ENCODE peak calls at places on chromosomes 12 and 14, in ten cellular contexts. O is AG10803, H is adrenal gland, J is aorta, Z is MM.1S, M is AG09309, E is kidney, B is OCI-LY7, R is iPS DF 6.9, W is Peyer's patch. U is an unnamed sample.

GRCh38 chr12:100128509-100128908 is 14.2 kb downstream of the BLTP3B start:
- DNase-seq in O (peak; percentile 70), H (peak; percentile 31), J (peak; percentile 55), Z (no peak), M (no peak), E (no peak), B (no peak), R (no peak), W (no peak), U (no peak)

GRCh38 chr14:53509227-53509822 is 356.2 kb upstream of the DDHD1 start:
- DNase-seq in O (peak; percentile 53), H (no peak), J (peak; percentile 61), Z (no peak), M (no peak), E (no peak), B (no peak), R (no peak), W (no peak), U (no peak)

GRCh38 chr12:20189767-20190166 is 178.6 kb upstream of the PDE3A start:
- DNase-seq in O (no peak), H (no peak), J (no peak), Z (no peak), M (no peak), E (no peak), B (no peak), R (no peak), W (no peak), U (no peak)

GRCh38 chr12:48486261-48486660 is 4.0 kb downstream of the C12orf54 start:
- DNase-seq in O (no peak), H (no peak), J (no peak), Z (no peak), M (no peak), E (no peak), B (no peak), R (no peak), W (no peak), U (no peak)

GRCh38 chr12:7190268-7191055 is 976 bp downstream of the PEX5 start:
- DNase-seq in O (peak; percentile 20), H (peak; percentile 56), J (peak; percentile 66), Z (no peak), M (no peak), E (peak; percentile 84), B (peak; percentile 65), R (no peak), W (no peak), U (peak; percentile 55)

GRCh38 chr14:58272589-58273372 is 25.6 kb upstream of the ARID4A start:
- DNase-seq in O (peak; percentile 22), H (no peak), J (no peak), Z (no peak), M (no peak), E (no peak), B (peak; percentile 13), R (peak; percentile 4), W (no peak), U (peak; percentile 24)

GRCh38 chr14:72291908-72292688 is 359.9 kb downstream of the RGS6 start:
- DNase-seq in O (peak; percentile 40), H (peak; percentile 10), J (no peak), Z (peak; percentile 23), M (peak; percentile 41), E (no peak), B (peak; percentile 20), R (peak; percentile 25), W (no peak), U (peak; percentile 54)

GRCh38 chr12:62912644-62913043 is 22.3 kb downstream of the PPM1H start:
- DNase-seq in O (no peak), H (no peak), J (no peak), Z (no peak), M (no peak), E (no peak), B (no peak), R (no peak), W (no peak), U (no peak)

GRCh38 chr14:65422093-65422834 is 9.7 kb downstream of the FUT8 start:
- DNase-seq in O (no peak), H (no peak), J (no peak), Z (no peak), M (no peak), E (no peak), B (no peak), R (no peak), W (no peak), U (no peak)

GRCh38 chr12:45232771-45233372 is 17.0 kb downstream of the ANO6 start:
- DNase-seq in O (peak; percentile 95), H (peak; percentile 87), J (peak; percentile 81), Z (no peak), M (peak; percentile 87), E (no peak), B (no peak), R (no peak), W (no peak), U (no peak)

GRCh38 chr12:116274552-116275375 is 2.7 kb downstream of the MED13L start:
- DNase-seq in O (no peak), H (no peak), J (no peak), Z (no peak), M (no peak), E (no peak), B (no peak), R (no peak), W (no peak), U (no peak)

GRCh38 chr14:60090864-60091519 is 731 bp upstream of the PCNX4 start:
- DNase-seq in O (peak; percentile 69), H (peak; percentile 65), J (peak; percentile 52), Z (peak; percentile 20), M (no peak), E (no peak), B (peak; percentile 50), R (no peak), W (peak; percentile 28), U (peak; percentile 37)

GRCh38 chr14:74333909-74334308 is 14.4 kb upstream of the VRTN start:
- DNase-seq in O (peak; percentile 95), H (no peak), J (no peak), Z (no peak), M (peak; percentile 70), E (no peak), B (no peak), R (no peak), W (no peak), U (peak; percentile 7)

DNA sequence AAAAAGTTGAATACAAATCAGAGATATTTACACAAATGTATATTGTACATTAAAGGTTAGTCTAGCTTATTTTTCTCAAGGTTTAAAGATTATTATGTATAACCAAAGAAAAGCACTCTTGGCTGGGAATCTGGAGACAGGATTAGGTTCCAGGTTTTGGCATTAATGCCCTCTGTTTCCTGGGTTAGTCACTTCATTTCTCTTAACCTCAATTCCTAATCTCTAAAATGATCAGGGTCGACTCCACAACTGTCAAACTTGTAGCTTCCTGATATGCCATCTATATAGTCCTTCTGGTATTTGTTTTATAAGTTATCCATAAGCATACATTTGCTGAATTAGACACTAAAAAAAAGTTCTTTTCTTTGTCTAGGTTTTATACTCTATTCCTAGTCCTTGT is 2.6 kb downstream of the ITPR2 start:
- DNase-seq in O (no peak), H (no peak), J (no peak), Z (no peak), M (no peak), E (no peak), B (no peak), R (no peak), W (no peak), U (no peak)
- H3K4me3 ChIP-seq in O (no peak overlapping the region), H (no peak overlapping the region), J (no peak overlapping the region), Z (no peak overlapping the region), M (no peak overlapping the region), E (peak overlapping the region; percentile 76), B (peak overlapping the region; percentile 59), R (no peak overlapping the region), W (no peak overlapping the region), U (no peak overlapping the region)

DNA sequence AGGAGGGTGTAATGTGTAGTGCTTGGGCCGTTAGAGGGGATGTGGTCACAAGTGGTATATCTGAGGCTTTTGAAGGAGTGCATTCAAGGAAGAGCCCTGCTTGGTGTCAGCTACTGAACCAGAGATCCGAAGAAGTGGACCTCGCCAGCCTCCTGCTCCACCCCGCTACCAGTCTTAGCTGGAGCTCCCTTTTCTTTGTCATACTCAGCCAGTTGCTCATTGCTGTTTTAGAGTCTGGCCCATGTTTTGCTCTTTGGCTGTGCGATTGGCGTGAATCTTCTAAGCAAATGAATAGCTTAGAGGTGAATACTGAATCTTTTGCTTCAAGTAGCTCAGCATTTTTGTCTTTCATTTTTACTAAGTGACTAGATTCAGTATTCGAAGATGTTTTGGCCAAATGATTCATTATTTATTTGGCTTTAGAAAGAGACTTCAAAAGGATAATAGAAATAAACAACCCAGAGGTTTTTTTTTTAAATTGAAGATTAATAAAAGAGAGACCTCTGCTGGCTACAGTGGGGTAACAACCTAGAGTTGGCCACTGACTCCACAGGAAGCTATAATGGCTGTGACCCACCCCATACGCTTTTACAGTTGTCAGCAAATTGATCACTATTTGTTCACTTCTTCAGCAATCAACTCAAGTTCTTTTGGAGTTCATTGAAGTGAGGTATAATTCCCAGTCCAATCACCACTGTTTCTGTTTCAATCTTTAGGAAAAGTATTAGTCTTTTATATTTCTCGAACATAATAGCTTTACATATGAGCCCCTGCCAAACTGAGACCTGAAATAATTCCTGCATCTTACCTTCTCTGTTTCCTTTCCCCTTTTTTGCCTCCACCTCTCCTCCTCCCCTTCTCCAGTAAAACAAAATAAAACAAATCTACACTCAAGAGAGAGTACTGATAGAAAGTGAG is 19.9 kb downstream of the CDKN1B start:
- DNase-seq in O (peak; percentile 76), H (no peak), J (no peak), Z (peak; percentile 56), M (no peak), E (no peak), B (peak; percentile 70), R (no peak), W (peak; percentile 53), U (peak; percentile 78)
- H3K4me3 ChIP-seq in O (peak overlapping the region; percentile 42), H (no peak overlapping the region), J (no peak overlapping the region), Z (peak overlapping the region; percentile 7), M (peak overlapping the region; percentile 28), E (no peak overlapping the region), B (peak overlapping the region; percentile 17), R (no peak overlapping the region), W (no peak overlapping the region), U (peak overlapping the region; percentile 37)

DNA sequence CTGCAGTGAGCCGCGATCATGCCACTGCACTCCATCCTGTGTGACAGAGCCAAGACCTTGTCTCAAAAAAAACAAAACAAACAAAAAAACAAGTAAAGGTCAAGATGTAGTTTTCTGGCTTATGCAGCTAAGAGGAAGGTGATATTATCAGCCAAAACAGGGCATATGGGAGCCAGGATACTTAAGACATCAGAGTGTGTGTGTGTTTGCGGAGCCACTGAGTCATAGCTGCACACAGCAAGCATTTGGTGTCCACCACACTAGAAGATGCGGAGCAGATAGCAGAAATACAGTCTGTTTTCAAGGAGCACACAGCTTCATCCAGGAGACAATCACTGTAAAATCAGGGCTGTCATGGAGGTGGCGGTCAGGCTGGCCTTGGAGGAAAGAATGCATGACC is 72.6 kb upstream of the REP15 start:
- DNase-seq in O (peak; percentile 25), H (peak; percentile 16), J (no peak), Z (no peak), M (no peak), E (no peak), B (no peak), R (no peak), W (no peak), U (no peak)
- H3K4me3 ChIP-seq in O (no peak overlapping the region), H (no peak overlapping the region), J (no peak overlapping the region), Z (no peak overlapping the region), M (no peak overlapping the region), E (no peak overlapping the region), B (no peak overlapping the region), R (no peak overlapping the region), W (no peak overlapping the region), U (no peak overlapping the region)

DNA sequence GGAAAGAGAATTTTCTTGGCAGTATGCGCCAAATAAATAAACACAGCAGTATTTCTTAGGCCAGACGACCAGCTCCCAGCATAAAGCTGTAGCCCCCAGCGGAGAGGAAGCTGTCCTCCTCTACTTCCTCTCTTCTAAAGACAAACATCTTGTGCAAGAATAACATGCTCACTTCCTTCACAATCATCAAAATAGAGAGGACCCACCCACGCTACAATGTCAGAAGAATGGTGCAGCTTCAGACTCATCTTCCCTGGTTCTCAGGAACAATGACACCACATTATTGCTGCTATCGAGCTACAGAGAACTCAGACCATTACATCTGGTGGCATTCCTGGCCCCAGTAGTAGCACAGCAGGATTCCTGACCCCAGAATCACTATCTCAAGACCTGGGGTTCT is 16.6 kb upstream of the VWF start:
- DNase-seq in O (no peak), H (peak; percentile 41), J (peak; percentile 70), Z (no peak), M (no peak), E (no peak), B (peak; percentile 50), R (no peak), W (peak; percentile 34), U (no peak)
- H3K4me3 ChIP-seq in O (no peak overlapping the region), H (no peak overlapping the region), J (no peak overlapping the region), Z (no peak overlapping the region), M (no peak overlapping the region), E (no peak overlapping the region), B (no peak overlapping the region), R (no peak overlapping the region), W (no peak overlapping the region), U (no peak overlapping the region)

U was measured in Jurkat, Clone E6-1.